ENCODE peak calls at places on chromosome 20, in eight cellular contexts. One of them, this sample, is unnamed. For H3K4me1, the result is how much of the 10 kb centered on the place peaks cover.

GRCh38 chr20:61980647-61981583 is 84.8 kb downstream of the TAF4 start:
- DNase-seq in fibroblast of lung: no peak
- DNase-seq in uterus: no peak
- DNase-seq in ovary: peak
- DNase-seq in suprapubic skin: no peak
- DNase-seq in OCI-LY7: peak
- DNase-seq in CD8-positive, alpha-beta T cell: no peak
- DNase-seq in PC-3: peak
- DNase-seq in this sample: peak

GRCh38 chr20:59289994-59290393 is 10.4 kb upstream of the EDN3 start:
- DNase-seq in uterus: no peak
- DNase-seq in ovary: no peak
- DNase-seq in fibroblast of lung: no peak
- DNase-seq in OCI-LY7: no peak
- DNase-seq in CD8-positive, alpha-beta T cell: no peak
- DNase-seq in PC-3: no peak
- DNase-seq in suprapubic skin: no peak
- DNase-seq in this sample: no peak

GRCh38 chr20:32898721-32899120 is 40.0 kb downstream of the EFCAB8 start:
- DNase-seq in CD8-positive, alpha-beta T cell: no peak
- DNase-seq in uterus: no peak
- DNase-seq in ovary: no peak
- DNase-seq in fibroblast of lung: peak
- DNase-seq in OCI-LY7: no peak
- DNase-seq in suprapubic skin: no peak
- DNase-seq in PC-3: no peak
- DNase-seq in this sample: no peak

GRCh38 chr20:23873370-23874015 is 6.1 kb downstream of the CST5 start:
- DNase-seq in suprapubic skin: no peak
- DNase-seq in PC-3: no peak
- DNase-seq in fibroblast of lung: no peak
- DNase-seq in ovary: no peak
- DNase-seq in OCI-LY7: no peak
- DNase-seq in CD8-positive, alpha-beta T cell: no peak
- DNase-seq in uterus: no peak
- DNase-seq in this sample: no peak

GRCh38 chr20:11814276-11814675 is 103.4 kb upstream of the BTBD3 start:
- DNase-seq in fibroblast of lung: peak
- DNase-seq in ovary: no peak
- DNase-seq in PC-3: peak
- DNase-seq in uterus: no peak
- DNase-seq in OCI-LY7: no peak
- DNase-seq in CD8-positive, alpha-beta T cell: no peak
- DNase-seq in suprapubic skin: no peak
- DNase-seq in this sample: no peak

GRCh38 chr20:1417273-1417672 is 24.4 kb upstream of the FKBP1A start:
- DNase-seq in uterus: no peak
- DNase-seq in PC-3: peak
- DNase-seq in OCI-LY7: no peak
- DNase-seq in CD8-positive, alpha-beta T cell: no peak
- DNase-seq in fibroblast of lung: peak
- DNase-seq in suprapubic skin: no peak
- DNase-seq in ovary: no peak
- DNase-seq in this sample: no peak

GRCh38 chr20:47235111-47235510 is 121.4 kb downstream of the ZMYND8 start:
- DNase-seq in suprapubic skin: no peak
- DNase-seq in fibroblast of lung: no peak
- DNase-seq in uterus: no peak
- DNase-seq in ovary: no peak
- DNase-seq in PC-3: no peak
- DNase-seq in CD8-positive, alpha-beta T cell: no peak
- DNase-seq in OCI-LY7: no peak
- DNase-seq in this sample: no peak

GRCh38 chr20:15708984-15709598 is 864.2 kb downstream of the KIF16B start:
- DNase-seq in CD8-positive, alpha-beta T cell: peak
- DNase-seq in PC-3: peak
- DNase-seq in uterus: no peak
- DNase-seq in ovary: no peak
- DNase-seq in fibroblast of lung: peak
- DNase-seq in suprapubic skin: no peak
- DNase-seq in OCI-LY7: peak
- DNase-seq in this sample: peak

GRCh38 chr20:35216541-35216940 is 9.9 kb upstream of the MMP24 start:
- DNase-seq in suprapubic skin: no peak
- DNase-seq in OCI-LY7: no peak
- DNase-seq in CD8-positive, alpha-beta T cell: no peak
- DNase-seq in fibroblast of lung: no peak
- DNase-seq in ovary: no peak
- DNase-seq in uterus: no peak
- DNase-seq in PC-3: peak
- DNase-seq in this sample: no peak

GRCh38 chr20:32028647-32029372 is 18.6 kb downstream of the CCM2L start:
- DNase-seq in CD8-positive, alpha-beta T cell: no peak
- DNase-seq in suprapubic skin: no peak
- DNase-seq in uterus: no peak
- DNase-seq in PC-3: no peak
- DNase-seq in fibroblast of lung: peak
- DNase-seq in OCI-LY7: no peak
- DNase-seq in ovary: no peak
- DNase-seq in this sample: no peak

GRCh38 chr20:57330998-57331397 is 1.4 kb downstream of the SPO11 start:
- DNase-seq in uterus: no peak
- DNase-seq in suprapubic skin: no peak
- DNase-seq in OCI-LY7: no peak
- DNase-seq in CD8-positive, alpha-beta T cell: no peak
- DNase-seq in fibroblast of lung: no peak
- DNase-seq in PC-3: no peak
- DNase-seq in ovary: no peak
- DNase-seq in this sample: no peak

GRCh38 chr20:35833271-35833670 is 61.5 kb downstream of the PHF20 start:
- DNase-seq in CD8-positive, alpha-beta T cell: no peak
- DNase-seq in fibroblast of lung: no peak
- DNase-seq in OCI-LY7: no peak
- DNase-seq in uterus: no peak
- DNase-seq in suprapubic skin: no peak
- DNase-seq in PC-3: no peak
- DNase-seq in ovary: no peak
- DNase-seq in this sample: no peak

GRCh38 chr20:47741669-47742345 is 43.5 kb downstream of the SULF2 start:
- DNase-seq in uterus: no peak
- DNase-seq in suprapubic skin: no peak
- DNase-seq in CD8-positive, alpha-beta T cell: no peak
- DNase-seq in PC-3: no peak
- DNase-seq in OCI-LY7: no peak
- DNase-seq in fibroblast of lung: no peak
- DNase-seq in ovary: no peak
- DNase-seq in this sample: no peak

GRCh38 chr20:22583773-22584629 is at the start of gene FOXA2:
- DNase-seq in CD8-positive, alpha-beta T cell: no peak
- DNase-seq in OCI-LY7: no peak
- DNase-seq in suprapubic skin: no peak
- DNase-seq in uterus: no peak
- DNase-seq in ovary: no peak
- DNase-seq in PC-3: peak
- DNase-seq in fibroblast of lung: no peak
- DNase-seq in this sample: no peak
- H3K4me3 ChIP-seq in CD8-positive, alpha-beta T cell: no peak
- H3K4me3 ChIP-seq in OCI-LY7: no peak
- H3K4me3 ChIP-seq in suprapubic skin: peak
- H3K4me3 ChIP-seq in uterus: no peak
- H3K4me3 ChIP-seq in ovary: peak
- H3K4me3 ChIP-seq in PC-3: peak
- H3K4me3 ChIP-seq in fibroblast of lung: no peak
- H3K4me3 ChIP-seq in this sample: peak

GRCh38 chr20:49203011-49203410 is 14.9 kb upstream of the STAU1 start:
- DNase-seq in suprapubic skin: peak
- DNase-seq in ovary: no peak
- DNase-seq in CD8-positive, alpha-beta T cell: no peak
- DNase-seq in uterus: no peak
- DNase-seq in fibroblast of lung: no peak
- DNase-seq in OCI-LY7: no peak
- DNase-seq in PC-3: no peak
- DNase-seq in this sample: no peak

GRCh38 chr20:49210750-49211110 is 8.5 kb upstream of the DDX27 start:
- DNase-seq in PC-3: no peak
- DNase-seq in uterus: no peak
- DNase-seq in ovary: no peak
- DNase-seq in OCI-LY7: no peak
- DNase-seq in CD8-positive, alpha-beta T cell: no peak
- DNase-seq in suprapubic skin: no peak
- DNase-seq in fibroblast of lung: no peak
- DNase-seq in this sample: no peak

GRCh38 chr20:49210101-49210749 is 9.0 kb upstream of the DDX27 start:
- DNase-seq in CD8-positive, alpha-beta T cell: no peak
- DNase-seq in suprapubic skin: no peak
- DNase-seq in uterus: no peak
- DNase-seq in ovary: no peak
- DNase-seq in fibroblast of lung: no peak
- DNase-seq in OCI-LY7: no peak
- DNase-seq in PC-3: no peak
- DNase-seq in this sample: no peak

GRCh38 chr20:49203746-49204145 is 15.5 kb upstream of the DDX27 start:
- DNase-seq in ovary: no peak
- DNase-seq in uterus: no peak
- DNase-seq in CD8-positive, alpha-beta T cell: no peak
- DNase-seq in PC-3: no peak
- DNase-seq in fibroblast of lung: no peak
- DNase-seq in suprapubic skin: peak
- DNase-seq in OCI-LY7: no peak
- DNase-seq in this sample: no peak

GRCh38 chr20:49207071-49207470 is 12.1 kb upstream of the DDX27 start:
- DNase-seq in CD8-positive, alpha-beta T cell: no peak
- DNase-seq in PC-3: peak
- DNase-seq in OCI-LY7: no peak
- DNase-seq in suprapubic skin: no peak
- DNase-seq in uterus: no peak
- DNase-seq in fibroblast of lung: no peak
- DNase-seq in ovary: no peak
- DNase-seq in this sample: no peak
- TF ChIP-seq CTCF in CD8-positive, alpha-beta T cell: no peak
- TF ChIP-seq CTCF in PC-3: peak
- TF ChIP-seq CTCF in OCI-LY7: peak
- TF ChIP-seq CTCF in suprapubic skin: no peak
- TF ChIP-seq CTCF in uterus: no peak
- TF ChIP-seq CTCF in fibroblast of lung: no peak
- TF ChIP-seq CTCF in ovary: no peak
- TF ChIP-seq CTCF in this sample: no peak

GRCh38 chr20:44590980-44591778 is 8.8 kb downstream of the PKIG start:
- DNase-seq in uterus: no peak
- DNase-seq in PC-3: no peak
- DNase-seq in CD8-positive, alpha-beta T cell: no peak
- DNase-seq in OCI-LY7: no peak
- DNase-seq in fibroblast of lung: no peak
- DNase-seq in ovary: no peak
- DNase-seq in suprapubic skin: no peak
- DNase-seq in this sample: no peak
- H3K4me1 ChIP-seq in uterus: under half
- H3K4me1 ChIP-seq in PC-3: under half
- H3K4me1 ChIP-seq in CD8-positive, alpha-beta T cell: under half
- H3K4me1 ChIP-seq in OCI-LY7: half or more
- H3K4me1 ChIP-seq in fibroblast of lung: under half
- H3K4me1 ChIP-seq in ovary: under half
- H3K4me1 ChIP-seq in suprapubic skin: under half
- H3K4me1 ChIP-seq in this sample: half or more

GRCh38 chr20:10558635-10559187 is 115.1 kb downstream of the JAG1 start:
- DNase-seq in CD8-positive, alpha-beta T cell: peak
- DNase-seq in suprapubic skin: no peak
- DNase-seq in ovary: no peak
- DNase-seq in PC-3: peak
- DNase-seq in OCI-LY7: no peak
- DNase-seq in fibroblast of lung: peak
- DNase-seq in uterus: no peak
- DNase-seq in this sample: no peak
- H3K4me3 ChIP-seq in CD8-positive, alpha-beta T cell: no peak
- H3K4me3 ChIP-seq in suprapubic skin: no peak
- H3K4me3 ChIP-seq in ovary: no peak
- H3K4me3 ChIP-seq in PC-3: peak
- H3K4me3 ChIP-seq in OCI-LY7: no peak
- H3K4me3 ChIP-seq in fibroblast of lung: no peak
- H3K4me3 ChIP-seq in uterus: no peak
- H3K4me3 ChIP-seq in this sample: no peak

GRCh38 chr20:63215101-63216040 is 560 bp downstream of the YTHDF1 start:
- DNase-seq in CD8-positive, alpha-beta T cell: peak
- DNase-seq in OCI-LY7: peak
- DNase-seq in PC-3: peak
- DNase-seq in suprapubic skin: no peak
- DNase-seq in ovary: peak
- DNase-seq in fibroblast of lung: peak
- DNase-seq in uterus: no peak
- DNase-seq in this sample: no peak
- TF ChIP-seq CTCF in CD8-positive, alpha-beta T cell: no peak
- TF ChIP-seq CTCF in OCI-LY7: peak
- TF ChIP-seq CTCF in PC-3: peak
- TF ChIP-seq CTCF in suprapubic skin: no peak
- TF ChIP-seq CTCF in ovary: no peak
- TF ChIP-seq CTCF in fibroblast of lung: peak
- TF ChIP-seq CTCF in uterus: no peak
- TF ChIP-seq CTCF in this sample: no peak

DNA sequence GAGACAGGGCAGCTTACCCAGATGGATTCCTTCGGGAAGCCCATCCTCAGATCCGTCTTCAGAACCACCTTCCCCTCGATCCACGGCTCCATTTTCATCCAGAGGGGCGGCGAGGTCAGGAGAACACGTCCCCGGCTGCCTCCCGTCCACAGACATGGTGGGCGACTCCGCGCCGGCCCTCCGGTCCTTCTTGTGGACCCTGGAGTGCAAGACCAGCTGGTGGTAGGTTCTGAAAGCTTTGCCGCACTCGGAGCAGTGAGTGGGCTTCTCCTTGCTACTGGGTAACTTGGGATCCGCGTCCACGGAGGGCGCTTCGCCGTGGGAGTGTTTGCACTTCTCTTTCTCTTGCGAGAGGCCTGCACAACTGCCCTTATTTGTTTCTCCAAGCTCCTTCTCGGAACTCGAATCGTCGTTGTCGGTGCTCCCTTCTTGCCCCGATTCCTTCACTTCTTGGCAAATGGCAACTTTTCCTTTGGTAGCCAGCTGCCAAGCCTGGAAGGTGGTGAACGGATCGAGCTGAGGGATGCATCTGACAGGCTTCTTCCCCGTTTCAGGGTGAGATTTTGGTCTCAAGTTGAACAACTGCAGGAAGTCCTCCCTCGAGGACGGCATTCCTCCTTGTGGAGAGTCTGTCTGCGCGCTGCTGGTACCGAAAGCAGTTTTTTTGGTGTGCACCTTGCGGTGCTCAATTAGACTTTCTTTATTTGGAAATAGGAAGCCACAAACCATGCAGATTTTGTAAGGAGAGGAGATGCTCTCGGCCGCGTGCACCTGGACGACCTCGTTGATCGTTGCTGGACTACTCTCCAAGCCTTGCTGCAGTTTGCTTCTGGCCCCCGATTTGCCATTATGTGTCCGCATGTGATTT is 12.0 kb downstream of the ZNF217 start:
- DNase-seq in ovary: no peak
- DNase-seq in PC-3: peak
- DNase-seq in OCI-LY7: peak
- DNase-seq in uterus: no peak
- DNase-seq in fibroblast of lung: no peak
- DNase-seq in CD8-positive, alpha-beta T cell: no peak
- DNase-seq in suprapubic skin: peak
- DNase-seq in this sample: no peak
- H3K4me1 ChIP-seq in ovary: under half
- H3K4me1 ChIP-seq in PC-3: half or more
- H3K4me1 ChIP-seq in OCI-LY7: half or more
- H3K4me1 ChIP-seq in uterus: under half
- H3K4me1 ChIP-seq in fibroblast of lung: under half
- H3K4me1 ChIP-seq in CD8-positive, alpha-beta T cell: half or more
- H3K4me1 ChIP-seq in suprapubic skin: half or more
- H3K4me1 ChIP-seq in this sample: half or more